ENCODE peak calls at places on chromosome 2, in nine cellular contexts. H is cardiac fibroblast, K is IMR-90, I is adrenal gland, L is upper lobe of right lung, F is GM12865, W is endothelial cell, U is B cell, R is esophagus squamous epithelium. Z is an unnamed sample.

GRCh38 chr2:215698566-215698965 is 262.7 kb upstream of the FN1 start:
- DNase-seq in K (peak), R (no peak), U (no peak), L (no peak), W (no peak), H (peak), I (no peak), F (peak), Z (no peak)

GRCh38 chr2:111946294-111947114 is 48.1 kb downstream of the MERTK start:
- DNase-seq in I (no peak), K (peak), U (no peak), W (no peak), F (no peak), R (no peak), L (peak), H (peak), Z (no peak)

GRCh38 chr2:104658149-104658839 is 195.6 kb upstream of the POU3F3 start:
- DNase-seq in F (peak), U (no peak), L (peak), K (no peak), H (no peak), W (peak), I (peak), R (no peak), Z (no peak)

GRCh38 chr2:36322108-36322507 is 33.5 kb upstream of the CRIM1 start:
- DNase-seq in F (no peak), W (peak), R (no peak), U (no peak), I (no peak), H (peak), L (no peak), K (peak), Z (no peak)

GRCh38 chr2:126399001-126399400 is 257.0 kb upstream of the GYPC start:
- DNase-seq in W (peak), R (no peak), K (no peak), I (no peak), H (no peak), F (peak), L (no peak), U (no peak), Z (no peak)

GRCh38 chr2:207953354-207953753 is 72.0 kb downstream of the PLEKHM3 start:
- DNase-seq in U (no peak), W (no peak), K (no peak), H (no peak), L (no peak), F (no peak), I (no peak), R (no peak), Z (no peak)

GRCh38 chr2:69538249-69538648 is 101.0 kb upstream of the NFU1 start:
- DNase-seq in F (no peak), U (no peak), R (no peak), H (no peak), W (no peak), K (no peak), L (no peak), I (no peak), Z (no peak)

GRCh38 chr2:24461685-24462084 is 29.4 kb upstream of the NCOA1 start:
- DNase-seq in H (no peak), U (no peak), L (no peak), K (no peak), W (no peak), I (no peak), R (no peak), F (no peak), Z (no peak)

GRCh38 chr2:198807131-198807530 is 650.6 kb downstream of the SATB2 start:
- DNase-seq in H (no peak), R (no peak), L (no peak), U (no peak), W (no peak), I (no peak), F (no peak), K (peak), Z (no peak)

GRCh38 chr2:190407662-190408537 is at the start of gene MFSD6:
- DNase-seq in K (no peak), L (peak), U (peak), H (no peak), R (no peak), I (peak), W (peak), F (peak), Z (peak)

GRCh38 chr2:70094978-70095832 is 7.9 kb downstream of the PCBP1 start:
- DNase-seq in H (peak), L (peak), R (peak), U (peak), K (peak), I (peak), F (peak), W (no peak), Z (peak)

GRCh38 chr2:166803314-166803986 is 84.8 kb upstream of the XIRP2 start:
- DNase-seq in K (peak), R (no peak), H (peak), U (no peak), L (no peak), F (no peak), I (no peak), W (no peak), Z (no peak)

GRCh38 chr2:127453392-127454171 is 35.4 kb downstream of the PROC start:
- DNase-seq in K (no peak), L (no peak), H (peak), W (no peak), F (peak), R (no peak), U (no peak), I (no peak), Z (peak)

GRCh38 chr2:134117651-134118050 is 136.2 kb upstream of the MGAT5 start:
- DNase-seq in L (no peak), R (no peak), K (no peak), H (peak), F (no peak), W (no peak), U (no peak), I (no peak), Z (no peak)

GRCh38 chr2:207135801-207136457 is 29.8 kb downstream of the KLF7 start:
- DNase-seq in I (no peak), R (no peak), L (no peak), W (no peak), U (no peak), K (no peak), H (no peak), F (no peak), Z (no peak)

GRCh38 chr2:58702302-58702696 is 461.2 kb upstream of the FANCL start:
- DNase-seq in R (no peak), K (peak), F (no peak), L (no peak), H (no peak), U (no peak), I (no peak), W (no peak), Z (no peak)

GRCh38 chr2:196399736-196400691 is 228.6 kb upstream of the STK17B start:
- DNase-seq in I (no peak), W (no peak), F (no peak), R (no peak), K (peak), L (no peak), H (peak), U (no peak), Z (no peak)

GRCh38 chr2:179461367-179461886 is 196.8 kb upstream of the SESTD1 start:
- DNase-seq in R (no peak), W (no peak), F (no peak), H (no peak), L (no peak), I (no peak), K (no peak), U (no peak), Z (no peak)

GRCh38 chr2:96806468-96807126 is 9.5 kb upstream of the CNNM3 start:
- DNase-seq in I (no peak), L (no peak), R (no peak), W (no peak), F (peak), H (no peak), U (peak), K (peak), Z (peak)

GRCh38 chr2:60560734-60561649 is 7.5 kb upstream of the BCL11A start:
- DNase-seq in I (no peak), F (peak), K (no peak), R (no peak), W (no peak), L (no peak), H (peak), U (no peak), Z (peak)

GRCh38 chr2:209334188-209335017 is 89.4 kb upstream of the MAP2 start:
- DNase-seq in F (peak), L (peak), U (peak), I (peak), W (peak), H (peak), R (no peak), K (peak), Z (peak)

GRCh38 chr2:163200726-163201125 is 362.2 kb upstream of the KCNH7 start:
- DNase-seq in K (no peak), U (no peak), L (no peak), I (no peak), W (no peak), F (no peak), R (no peak), H (no peak), Z (no peak)

GRCh38 chr2:34241905-34242740 is 643.0 kb upstream of the FAM98A start:
- DNase-seq in R (no peak), L (no peak), I (no peak), U (no peak), W (no peak), F (no peak), K (no peak), H (no peak), Z (no peak)

GRCh38 chr2:234494361-234495075 is 2.4 kb downstream of the ARL4C start:
- DNase-seq in R (no peak), K (peak), F (no peak), I (no peak), H (peak), L (no peak), U (no peak), W (no peak), Z (no peak)

GRCh38 chr2:202109737-202110184 is 36.7 kb downstream of the KIAA2012 start:
- DNase-seq in L (no peak), R (peak), U (no peak), I (no peak), F (no peak), H (peak), W (no peak), K (peak), Z (no peak)

GRCh38 chr2:120858361-120858760 is 122.7 kb downstream of the GLI2 start:
- DNase-seq in R (no peak), I (no peak), K (no peak), U (no peak), F (no peak), H (no peak), L (peak), W (no peak), Z (no peak)

GRCh38 chr2:158214431-158214830 is 112.8 kb downstream of the UPP2 start:
- DNase-seq in I (no peak), U (no peak), F (peak), W (no peak), K (no peak), H (no peak), L (no peak), R (no peak), Z (peak)

GRCh38 chr2:128347701-128348504 is 29.2 kb upstream of the HS6ST1 start:
- DNase-seq in H (peak), W (no peak), I (peak), K (peak), U (no peak), F (no peak), R (no peak), L (no peak), Z (no peak)

DNA sequence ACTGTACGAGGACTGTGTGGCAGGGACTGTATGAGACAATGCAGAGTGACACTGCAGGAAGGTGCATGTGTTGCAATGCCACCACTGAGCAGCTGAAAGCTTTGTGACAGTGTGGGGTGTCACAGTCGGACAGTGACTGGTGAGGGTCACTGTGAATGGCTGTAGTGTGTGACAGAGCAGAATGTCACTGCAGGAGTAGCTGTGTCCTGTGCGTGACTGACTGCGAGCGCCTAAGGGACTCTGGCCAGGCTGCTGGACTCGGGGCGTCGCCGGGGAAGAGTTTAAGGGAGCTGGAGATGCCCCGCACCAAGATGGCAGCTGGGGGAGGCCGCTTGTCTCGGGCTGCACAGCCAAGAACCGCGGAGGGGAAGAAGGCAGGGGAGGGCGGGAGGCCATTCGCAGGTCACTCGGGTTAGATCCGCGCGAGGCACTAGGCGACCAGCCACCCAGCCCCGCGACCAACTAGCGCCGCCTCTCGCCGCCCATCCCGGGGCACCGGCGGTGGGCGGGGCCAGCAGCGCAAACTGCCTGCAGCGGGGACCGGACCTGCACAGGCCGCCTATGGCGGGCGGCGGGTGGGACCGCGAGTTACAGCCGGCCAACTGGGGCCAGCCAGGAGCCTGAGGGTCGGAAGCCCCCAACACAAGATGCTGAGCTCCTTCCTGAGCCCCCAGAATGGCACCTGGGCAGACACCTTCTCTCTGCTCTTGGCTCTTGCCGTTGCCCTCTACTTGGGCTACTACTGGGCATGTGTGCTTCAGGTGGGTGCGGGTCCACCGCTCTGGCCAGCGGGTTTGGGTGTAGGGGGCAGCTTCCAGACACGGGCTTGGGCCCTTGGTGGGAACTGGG is at the start of gene ABHD1:
- DNase-seq in K (no peak), W (peak), I (peak), L (peak), H (peak), R (no peak), U (peak), F (peak), Z (peak)
- TF ChIP-seq CTCF in K (no peak), W (no peak), I (no peak), L (no peak), H (no peak), R (no peak), U (no peak), F (no peak), Z (no peak)

DNA sequence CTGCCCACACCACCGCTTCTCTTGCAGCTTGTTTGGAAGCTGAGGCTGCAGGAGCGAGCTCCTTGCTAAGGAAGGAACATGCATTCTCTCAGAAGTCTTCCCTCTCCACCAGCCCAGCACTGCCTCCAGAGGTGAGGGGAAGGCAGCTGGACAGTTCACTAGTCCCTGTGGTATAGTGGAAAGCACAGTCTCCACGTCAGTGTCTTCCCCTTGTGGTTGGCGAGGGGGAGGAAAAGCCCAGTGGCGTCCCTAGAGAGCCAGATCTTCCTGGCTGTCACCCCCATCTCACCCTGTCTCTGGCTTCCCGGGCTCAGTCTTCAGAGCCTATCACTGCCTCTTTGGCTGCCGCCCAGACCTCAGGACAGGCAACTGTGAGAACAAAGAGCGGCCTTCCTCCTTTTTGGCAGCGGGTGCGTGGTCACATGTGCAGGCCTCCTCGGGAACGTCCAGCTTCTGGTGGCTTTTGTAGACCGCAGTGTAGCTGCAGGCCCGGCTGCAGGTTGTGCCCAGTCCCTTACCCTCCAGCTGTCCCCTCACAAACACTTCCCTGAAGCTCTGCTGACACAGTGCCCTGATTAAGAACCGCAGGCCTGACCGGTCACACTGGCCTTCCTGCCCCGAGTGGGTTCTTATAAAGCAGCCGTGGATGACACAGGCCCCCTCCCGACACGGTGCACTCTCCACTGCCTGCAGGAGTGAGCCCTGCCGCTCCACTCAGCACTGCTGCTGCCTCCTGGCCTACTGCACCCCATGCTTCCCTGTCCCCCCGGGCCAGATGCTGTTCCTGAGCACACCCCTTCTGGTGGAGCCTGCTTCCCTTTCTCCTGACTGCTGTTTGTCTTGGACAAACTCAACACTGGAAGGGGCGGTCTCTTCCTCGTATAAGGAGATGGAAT is 90.9 kb downstream of the RNF144A start:
- DNase-seq in L (peak), R (no peak), U (peak), I (peak), W (no peak), K (no peak), F (no peak), H (peak), Z (no peak)
- TF ChIP-seq CTCF in L (peak), R (no peak), U (no peak), I (peak), W (no peak), K (no peak), F (no peak), H (peak), Z (no peak)

DNA sequence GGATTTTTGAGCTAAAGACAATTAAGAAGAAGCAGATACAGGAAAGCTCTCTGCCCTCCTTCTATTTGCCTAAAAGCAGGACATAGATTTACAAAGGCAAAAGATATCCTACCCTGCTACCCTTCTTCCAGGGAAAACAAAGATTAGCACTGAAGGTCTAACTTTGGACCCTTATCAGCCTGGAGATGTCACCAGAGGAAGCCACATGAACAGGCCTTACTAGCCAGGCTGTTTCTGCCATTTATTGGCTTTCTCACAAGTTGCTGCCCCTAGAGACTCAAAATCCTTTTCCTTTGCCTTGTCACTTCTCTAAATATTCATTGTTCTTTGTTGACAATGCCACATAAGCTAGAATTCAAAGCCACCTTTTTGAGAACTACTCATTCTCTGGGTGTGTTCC is 147.3 kb downstream of the B3GNT2 start:
- DNase-seq in K (no peak), L (no peak), I (no peak), F (peak), H (no peak), W (no peak), R (no peak), U (no peak), Z (no peak)
- TF ChIP-seq CTCF in K (no peak), L (no peak), I (no peak), F (no peak), H (no peak), W (no peak), R (no peak), U (no peak), Z (no peak)

DNA sequence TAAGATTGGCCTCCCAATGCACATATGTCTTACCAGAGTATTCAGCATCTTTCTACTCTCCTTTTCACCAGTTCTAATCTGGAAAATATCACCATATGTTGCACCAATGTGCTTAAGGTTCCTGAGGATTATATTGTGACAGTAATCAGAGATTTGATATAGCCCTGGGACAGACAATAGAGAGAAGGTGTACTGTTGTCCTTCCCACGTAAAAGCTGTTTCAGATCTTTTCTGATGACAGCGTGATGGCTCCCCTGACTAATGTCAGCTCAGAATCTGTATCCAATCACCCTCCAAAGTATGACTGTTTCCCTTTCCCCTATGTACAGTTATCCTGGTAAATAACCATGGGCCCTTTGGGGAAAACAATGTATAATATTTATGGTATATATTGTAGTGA is 9.0 kb upstream of the MLPH start:
- DNase-seq in L (no peak), H (no peak), K (no peak), U (no peak), I (no peak), W (no peak), F (no peak), R (no peak), Z (no peak)
- TF ChIP-seq CTCF in L (no peak), H (no peak), K (no peak), U (no peak), I (no peak), W (no peak), F (no peak), R (no peak), Z (no peak)